ENCODE peak calls at places on chromosomes 12 and 14, in six cellular contexts. U, X, K, O, I and V are unnamed samples.

GRCh38 chr12:132747896-132748295 is 13.7 kb downstream of the ANKLE2 start:
- DNase-seq in I (no peak), X (no peak), U (no peak), K (no peak), O (no peak), V (no peak)

GRCh38 chr14:30283822-30284446 is 275.0 kb upstream of the G2E3 start:
- DNase-seq in U (peak), O (no peak), I (no peak), K (no peak), X (peak), V (peak)

GRCh38 chr12:3587402-3588013 is 96.5 kb downstream of the PRMT8 start:
- DNase-seq in I (no peak), X (no peak), K (no peak), O (no peak), U (no peak), V (no peak)

GRCh38 chr12:117863004-117863709 is 105.6 kb downstream of the KSR2 start:
- DNase-seq in O (no peak), K (no peak), I (no peak), U (no peak), X (no peak), V (no peak)

GRCh38 chr12:19369691-19370148 is 69.6 kb upstream of the AEBP2 start:
- DNase-seq in O (peak), K (no peak), U (peak), X (no peak), I (peak), V (no peak)

GRCh38 chr12:128817115-128818015 is 6.4 kb downstream of the SLC15A4 start:
- DNase-seq in X (peak), U (no peak), K (no peak), O (no peak), I (peak), V (peak)

GRCh38 chr14:72023128-72024042 is 91.2 kb downstream of the RGS6 start:
- DNase-seq in I (no peak), U (no peak), X (no peak), O (no peak), K (no peak), V (peak)

GRCh38 chr12:54432815-54433164 is 13.7 kb upstream of the ITGA5 start:
- DNase-seq in I (no peak), O (no peak), X (no peak), U (no peak), K (no peak), V (peak)

GRCh38 chr12:54477259-54477658 is 3.9 kb upstream of the GTSF1 start:
- DNase-seq in K (no peak), I (no peak), X (no peak), U (no peak), O (no peak), V (no peak)

GRCh38 chr12:98243190-98243589 is 272.2 kb upstream of the TMPO start:
- DNase-seq in X (no peak), K (no peak), I (no peak), U (no peak), O (no peak), V (no peak)

GRCh38 chr12:59027199-59027598 is 106.9 kb upstream of the LRIG3 start:
- DNase-seq in K (no peak), I (no peak), X (no peak), U (no peak), O (no peak), V (no peak)

GRCh38 chr14:91754819-91755218 is 22.9 kb upstream of the CATSPERB start:
- DNase-seq in K (no peak), O (no peak), U (no peak), X (peak), I (no peak), V (no peak)

GRCh38 chr12:116194935-116195431 is 82.5 kb downstream of the MED13L start:
- DNase-seq in O (no peak), I (no peak), X (no peak), U (no peak), K (peak), V (no peak)

GRCh38 chr14:105333613-105334364 is 19.2 kb downstream of the PACS2 start:
- DNase-seq in K (no peak), I (no peak), X (no peak), O (no peak), U (no peak), V (no peak)